ENCODE peak calls at places on chromosome 13, in five cellular contexts. One of them, this sample, is unnamed.
A peak's percentile ranks its signal among the peaks of the same experiment; 100 is the strongest.

GRCh38 chr13:38590796-38591507 is 95.9 kb upstream of the FREM2 start:
- DNase-seq in amniotic stem cell: no peak
- DNase-seq in immature natural killer cell: no peak
- DNase-seq in naive thymus-derived CD4-positive, alpha-beta T cell: no peak
- DNase-seq in adipocyte: no peak
- DNase-seq in this sample: no peak

GRCh38 chr13:111999352-111999751 is 67.6 kb upstream of the SOX1 start:
- DNase-seq in adipocyte: no peak
- DNase-seq in amniotic stem cell: no peak
- DNase-seq in naive thymus-derived CD4-positive, alpha-beta T cell: no peak
- DNase-seq in immature natural killer cell: no peak
- DNase-seq in this sample: no peak

GRCh38 chr13:35046587-35046986 is 104.5 kb downstream of the NBEA start:
- DNase-seq in naive thymus-derived CD4-positive, alpha-beta T cell: no peak
- DNase-seq in adipocyte: no peak
- DNase-seq in immature natural killer cell: no peak
- DNase-seq in amniotic stem cell: no peak
- DNase-seq in this sample: no peak

GRCh38 chr13:42638101-42638500 is 64.1 kb downstream of the TNFSF11 start:
- DNase-seq in immature natural killer cell: no peak
- DNase-seq in naive thymus-derived CD4-positive, alpha-beta T cell: no peak
- DNase-seq in amniotic stem cell: no peak
- DNase-seq in adipocyte: no peak
- DNase-seq in this sample: no peak

GRCh38 chr13:113915012-113915763 is 51.3 kb upstream of the GAS6 start:
- DNase-seq in immature natural killer cell: no peak
- DNase-seq in adipocyte: no peak
- DNase-seq in amniotic stem cell: no peak
- DNase-seq in naive thymus-derived CD4-positive, alpha-beta T cell: no peak
- DNase-seq in this sample: no peak

GRCh38 chr13:40651866-40652587 is 14.4 kb downstream of the FOXO1 start:
- DNase-seq in amniotic stem cell: no peak
- DNase-seq in naive thymus-derived CD4-positive, alpha-beta T cell: no peak
- DNase-seq in adipocyte: no peak
- DNase-seq in immature natural killer cell: no peak
- DNase-seq in this sample: no peak

GRCh38 chr13:92952161-92952560 is 274.4 kb upstream of the GPC6 start:
- DNase-seq in amniotic stem cell: no peak
- DNase-seq in adipocyte: peak; percentile 1
- DNase-seq in naive thymus-derived CD4-positive, alpha-beta T cell: no peak
- DNase-seq in immature natural killer cell: no peak
- DNase-seq in this sample: no peak

GRCh38 chr13:31955745-31956144 is 75.8 kb upstream of the FRY start:
- DNase-seq in naive thymus-derived CD4-positive, alpha-beta T cell: no peak
- DNase-seq in adipocyte: no peak
- DNase-seq in amniotic stem cell: no peak
- DNase-seq in immature natural killer cell: no peak
- DNase-seq in this sample: no peak

GRCh38 chr13:111337741-111338140 is 17.3 kb downstream of the TEX29 start:
- DNase-seq in immature natural killer cell: no peak
- DNase-seq in naive thymus-derived CD4-positive, alpha-beta T cell: no peak
- DNase-seq in amniotic stem cell: no peak
- DNase-seq in adipocyte: peak; percentile 1
- DNase-seq in this sample: no peak

GRCh38 chr13:66644855-66645460 is 585.2 kb downstream of the PCDH9 start:
- DNase-seq in amniotic stem cell: no peak
- DNase-seq in adipocyte: no peak
- DNase-seq in naive thymus-derived CD4-positive, alpha-beta T cell: no peak
- DNase-seq in immature natural killer cell: no peak
- DNase-seq in this sample: no peak

GRCh38 chr13:51249767-51250741 is 27.9 kb downstream of the FAM124A start:
- DNase-seq in naive thymus-derived CD4-positive, alpha-beta T cell: no peak
- DNase-seq in amniotic stem cell: no peak
- DNase-seq in adipocyte: no peak
- DNase-seq in immature natural killer cell: no peak
- DNase-seq in this sample: peak; percentile 4

GRCh38 chr13:51148952-51149573 is 38.0 kb upstream of the C13orf42 start:
- DNase-seq in naive thymus-derived CD4-positive, alpha-beta T cell: no peak
- DNase-seq in amniotic stem cell: peak; percentile 26
- DNase-seq in adipocyte: peak; percentile 81
- DNase-seq in immature natural killer cell: no peak
- DNase-seq in this sample: peak; percentile 34

GRCh38 chr13:103140001-103140671 is 73.9 kb upstream of the SLC10A2 start:
- DNase-seq in amniotic stem cell: peak; percentile 7
- DNase-seq in immature natural killer cell: no peak
- DNase-seq in adipocyte: peak; percentile 59
- DNase-seq in naive thymus-derived CD4-positive, alpha-beta T cell: no peak
- DNase-seq in this sample: peak; percentile 16

GRCh38 chr13:42394361-42395065 is 122.6 kb downstream of the AKAP11 start:
- DNase-seq in amniotic stem cell: no peak
- DNase-seq in adipocyte: no peak
- DNase-seq in immature natural killer cell: no peak
- DNase-seq in naive thymus-derived CD4-positive, alpha-beta T cell: peak; percentile 16
- DNase-seq in this sample: no peak